ENCODE peak calls at places on chromosome 16, in four cellular contexts. P, B, A and M are unnamed samples. For H3K4me1, the result is how much of the 10 kb centered on the place peaks cover.

GRCh38 chr16:86363057-86363490 is 147.3 kb upstream of the FOXF1 start:
- DNase-seq in P (no peak), B (peak), A (peak), M (no peak)

GRCh38 chr16:48687421-48688038 is 77.5 kb upstream of the N4BP1 start:
- DNase-seq in P (peak), B (peak), A (peak), M (peak)

GRCh38 chr16:22661161-22661647 is 150.5 kb downstream of the NPIPB5 start:
- DNase-seq in P (no peak), B (no peak), A (no peak), M (no peak)

GRCh38 chr16:87931504-87931903 is 4.8 kb downstream of the CA5A start:
- DNase-seq in P (no peak), B (no peak), A (no peak), M (no peak)

GRCh38 chr16:14106961-14107360 is 35.8 kb downstream of the MRTFB start:
- DNase-seq in P (no peak), B (no peak), A (no peak), M (no peak)

GRCh38 chr16:25966172-25967097 is 274.7 kb downstream of the HS3ST4 start:
- DNase-seq in P (no peak), B (no peak), A (no peak), M (no peak)

GRCh38 chr16:87447323-87447722 is 45.5 kb downstream of the ZCCHC14 start:
- DNase-seq in P (no peak), B (no peak), A (no peak), M (no peak)

GRCh38 chr16:48617711-48618148 is 7.8 kb upstream of the N4BP1 start:
- DNase-seq in P (no peak), B (no peak), A (peak), M (no peak)

GRCh38 chr16:2586241-2586640 is 48.4 kb downstream of the PDPK1 start:
- DNase-seq in P (no peak), B (peak), A (no peak), M (no peak)

GRCh38 chr16:84181144-84181915 is 5.5 kb downstream of the TAF1C start:
- DNase-seq in P (no peak), B (no peak), A (no peak), M (no peak)

DNA sequence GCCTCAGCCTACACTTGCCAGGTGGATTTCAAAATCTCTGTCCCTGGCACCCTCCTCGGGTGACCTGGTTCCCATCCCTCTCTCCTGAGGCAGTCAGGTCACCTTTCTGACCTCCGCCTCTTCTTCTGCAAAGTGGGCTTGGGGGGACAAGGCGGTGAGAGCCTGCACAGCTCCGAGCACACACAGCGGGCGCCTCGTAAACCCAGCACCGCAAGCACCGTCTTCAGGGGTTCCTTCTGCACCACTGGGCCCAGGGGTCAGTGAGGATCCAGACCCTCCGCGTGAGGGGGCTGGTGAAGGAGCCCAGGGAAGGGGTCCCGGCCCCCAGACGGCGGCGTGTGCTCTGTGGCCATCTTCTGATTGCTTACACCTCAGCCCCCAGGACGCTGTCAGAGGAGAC is 2.9 kb downstream of the CBFA2T3 start:
- DNase-seq in P (no peak), B (no peak), A (no peak), M (no peak)
- H3K9ac ChIP-seq in P (no peak), B (no peak), A (no peak), M (no peak)

GRCh38 chr16:53098526-53099317 is 43.9 kb downstream of the CHD9 start:
- DNase-seq in P (no peak), B (peak), A (peak), M (peak)

GRCh38 chr16:53099318-53100130 is 44.7 kb downstream of the CHD9 start:
- DNase-seq in P (peak), B (peak), A (peak), M (peak)

GRCh38 chr16:53103811-53104210 is 49.0 kb downstream of the CHD9 start:
- DNase-seq in P (no peak), B (peak), A (no peak), M (no peak)

GRCh38 chr16:53100131-53100748 is 45.4 kb downstream of the CHD9 start:
- DNase-seq in P (no peak), B (no peak), A (no peak), M (no peak)

GRCh38 chr16:53100889-53101288 is 46.1 kb downstream of the CHD9 start:
- DNase-seq in P (no peak), B (no peak), A (no peak), M (no peak)
- H3K4me1 ChIP-seq in P (under half), B (under half), A (under half), M (under half)

GRCh38 chr16:78744099-78744498 is 644.6 kb downstream of the WWOX start:
- DNase-seq in P (no peak), B (no peak), A (no peak), M (no peak)

GRCh38 chr16:78740269-78740668 is 640.8 kb downstream of the WWOX start:
- DNase-seq in P (no peak), B (no peak), A (no peak), M (no peak)

GRCh38 chr16:78743556-78743955 is 644.1 kb downstream of the WWOX start:
- DNase-seq in P (no peak), B (no peak), A (no peak), M (no peak)

GRCh38 chr16:78744796-78745464 is 645.5 kb downstream of the WWOX start:
- DNase-seq in P (no peak), B (no peak), A (no peak), M (no peak)

GRCh38 chr16:78742501-78743283 is 643.2 kb downstream of the WWOX start:
- DNase-seq in P (no peak), B (peak), A (no peak), M (no peak)
- H3K9ac ChIP-seq in P (no peak), B (no peak), A (no peak), M (no peak)

DNA sequence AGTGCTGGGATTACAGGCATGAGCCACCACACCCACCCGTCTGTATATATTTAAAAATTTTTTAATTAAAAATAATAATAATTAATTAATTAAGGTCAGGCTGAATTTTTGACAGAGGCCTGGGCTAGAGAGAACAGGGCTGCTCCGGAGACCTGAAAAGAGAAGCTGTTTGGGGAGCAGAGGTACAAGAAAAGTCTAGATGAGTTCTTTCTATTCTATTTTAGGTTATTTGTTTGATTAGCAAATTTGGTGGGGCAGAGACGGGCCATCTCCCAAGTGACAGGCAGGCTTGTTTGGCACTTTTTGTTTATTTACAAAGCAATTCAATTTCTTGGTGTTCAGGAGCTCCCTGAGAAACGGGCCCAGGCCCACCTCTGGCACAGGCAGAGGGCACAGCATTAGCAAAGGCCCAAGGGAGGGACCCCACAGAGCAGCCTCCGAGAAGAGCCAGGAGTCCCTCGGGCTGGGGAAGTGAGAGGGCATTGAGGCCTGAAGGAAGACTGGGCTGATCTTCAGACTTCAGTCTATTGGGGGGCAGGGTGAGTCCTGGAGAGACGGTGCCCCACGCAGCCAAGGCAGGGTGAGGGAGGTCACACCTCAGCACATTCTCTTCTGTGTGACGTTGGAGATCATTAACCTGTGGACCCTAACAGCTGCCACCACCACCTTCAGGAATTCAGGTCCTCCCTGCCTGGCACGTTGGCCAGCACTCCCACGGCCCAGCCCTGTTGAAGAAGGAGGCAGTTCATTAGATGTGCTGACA is 10.8 kb upstream of the RIPOR1 start:
- DNase-seq in P (no peak), B (no peak), A (no peak), M (no peak)
- H3K4me1 ChIP-seq in P (under half), B (under half), A (under half), M (under half)

GRCh38 chr16:19168173-19169080 is at the start of gene SYT17:
- DNase-seq in P (no peak), B (peak), A (peak), M (no peak)

GRCh38 chr16:19166500-19166899 is 1.5 kb upstream of the SYT17 start:
- DNase-seq in P (peak), B (no peak), A (no peak), M (no peak)

GRCh38 chr16:19170043-19170655 is 2.1 kb downstream of the SYT17 start:
- DNase-seq in P (no peak), B (no peak), A (no peak), M (no peak)

GRCh38 chr16:19167710-19168172 is 299 bp upstream of the SYT17 start:
- DNase-seq in P (peak), B (peak), A (peak), M (peak)

DNA sequence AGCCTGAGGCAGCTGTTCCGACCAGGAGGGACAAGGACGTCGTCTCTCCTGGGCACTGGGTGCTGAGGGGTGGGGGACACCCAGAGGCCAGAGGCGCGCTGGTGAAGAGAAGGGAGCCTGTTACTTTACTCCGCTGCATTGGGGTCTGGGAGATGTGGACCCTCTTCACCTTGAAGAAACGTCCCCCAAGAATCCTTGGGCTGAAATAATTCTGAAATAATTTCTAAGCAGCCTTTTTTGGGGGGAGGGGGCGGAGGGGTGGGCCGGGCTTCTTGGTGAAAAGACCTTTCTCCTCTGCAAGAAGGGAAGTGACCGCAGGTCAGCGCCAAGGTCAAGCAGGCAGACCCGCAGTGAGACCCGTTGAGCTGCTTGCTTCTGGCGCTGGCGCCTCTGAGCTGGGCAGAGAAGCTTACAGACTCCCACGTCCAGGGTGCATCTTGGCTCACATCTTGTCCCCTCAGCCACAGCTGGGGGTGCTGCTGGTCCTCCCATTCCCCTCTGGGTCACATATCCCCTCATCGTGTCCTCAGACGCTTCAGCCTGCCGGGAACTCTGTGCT is 1.1 kb downstream of the SYT17 start:
- DNase-seq in P (no peak), B (no peak), A (no peak), M (no peak)
- H3K9ac ChIP-seq in P (peak), B (no peak), A (no peak), M (peak)

GRCh38 chr16:9112844-9113186 is 21.4 kb downstream of the HAPSTR1 start:
- DNase-seq in P (no peak), B (no peak), A (no peak), M (no peak)

GRCh38 chr16:9114112-9114511 is 22.7 kb downstream of the HAPSTR1 start:
- DNase-seq in P (no peak), B (no peak), A (no peak), M (no peak)

GRCh38 chr16:9114842-9115241 is 23.4 kb downstream of the HAPSTR1 start:
- DNase-seq in P (no peak), B (peak), A (no peak), M (no peak)

GRCh38 chr16:9112166-9112843 is 20.9 kb downstream of the HAPSTR1 start:
- DNase-seq in P (no peak), B (no peak), A (peak), M (no peak)

GRCh38 chr16:9113707-9114106 is 22.3 kb downstream of the HAPSTR1 start:
- DNase-seq in P (no peak), B (no peak), A (no peak), M (no peak)
- H3K4me1 ChIP-seq in P (under half), B (under half), A (half or more), M (under half)

GRCh38 chr16:30474062-30474452 is 1.5 kb downstream of the ITGAL start:
- DNase-seq in P (no peak), B (no peak), A (no peak), M (no peak)
- H3K9ac ChIP-seq in P (no peak), B (no peak), A (no peak), M (no peak)

GRCh38 chr16:73066927-73067670 is 19.2 kb upstream of the ZFHX3 start:
- DNase-seq in P (no peak), B (no peak), A (peak), M (no peak)
- H3K4me1 ChIP-seq in P (under half), B (under half), A (under half), M (under half)